ENCODE peak calls at places on chromosomes 1 and 21, in five cellular contexts. Q is HTR-8/SVneo; X is activated naive CD4-positive, alpha-beta T cell treated with anti-CD3 and anti-CD28 coated beads, Interleukin-2, amount 50 U/mL, for 16 hours; G is stimulated activated naive CD4-positive, alpha-beta T cell treated with Interleukin-2 at 50 U/mL for 16 hours; V is KBM-7. S is an unnamed sample.

GRCh38 chr1:16018749-16019515 is 1.1 kb upstream of the HSPB7 start:
- DNase-seq in G (no peak), X (no peak), Q (no peak), V (no peak), S (no peak)

GRCh38 chr1:118250232-118250631 is 65.2 kb upstream of the SPAG17 start:
- DNase-seq in V (no peak), G (no peak), X (no peak), Q (no peak), S (no peak)

GRCh38 chr1:179038528-179039281 is 13.0 kb downstream of the FAM20B start:
- DNase-seq in G (no peak), V (no peak), X (no peak), Q (no peak), S (no peak)

GRCh38 chr1:25431495-25432363 is 1.0 kb downstream of the MACO1 start:
- DNase-seq in X (peak), V (no peak), Q (no peak), G (no peak), S (no peak)

GRCh38 chr1:116147972-116148371 is 36.8 kb downstream of the MAB21L3 start:
- DNase-seq in X (no peak), V (no peak), G (no peak), Q (no peak), S (peak)

GRCh38 chr21:28111151-28111619 is 881.5 kb downstream of the LTN1 start:
- DNase-seq in X (no peak), V (no peak), Q (no peak), G (no peak), S (no peak)

GRCh38 chr1:240635466-240636256 is 23.7 kb upstream of the GREM2 start:
- DNase-seq in V (no peak), X (no peak), G (no peak), Q (no peak), S (no peak)

GRCh38 chr1:8293141-8293540 is 24.8 kb upstream of the SLC45A1 start:
- DNase-seq in V (no peak), Q (no peak), X (no peak), G (no peak), S (no peak)

S was measured in esophagus muscularis mucosa.